ENCODE peak calls at places on chromosomes 16 and 17, in nine cellular contexts. Z, V, F, I, J, C, D, Y and X are unnamed samples.

GRCh38 chr16:46895399-46896313 is 11.5 kb downstream of the GPT2 start:
- DNase-seq in C (no peak), Z (no peak), D (no peak), I (no peak), V (no peak), Y (no peak), J (no peak), F (no peak), X (no peak)

GRCh38 chr17:27207073-27207511 is 86.8 kb upstream of the WSB1 start:
- DNase-seq in V (no peak), Y (peak), J (peak), Z (no peak), F (no peak), D (peak), I (no peak), C (peak), X (peak)

GRCh38 chr16:56606688-56607618 is 1.4 kb upstream of the MT2A start:
- DNase-seq in F (peak), V (peak), I (no peak), J (peak), Y (peak), D (peak), C (peak), Z (peak), X (peak)

GRCh38 chr17:41917957-41918391 is 777 bp downstream of the ACLY start:
- DNase-seq in C (no peak), V (peak), I (peak), Y (peak), J (peak), Z (peak), F (peak), D (peak), X (peak)

GRCh38 chr17:81859906-81860755 is at the start of gene P4HB:
- DNase-seq in Z (peak), Y (no peak), F (no peak), C (no peak), J (no peak), I (no peak), V (peak), D (no peak), X (no peak)

GRCh38 chr17:36632916-36633846 is 31.8 kb downstream of the MRM1 start:
- DNase-seq in V (no peak), C (no peak), J (no peak), I (no peak), Z (no peak), D (no peak), F (no peak), Y (no peak), X (no peak)

GRCh38 chr16:57732011-57732410 is 3.6 kb upstream of the KATNB1 start:
- DNase-seq in Z (no peak), F (no peak), V (no peak), J (no peak), C (no peak), D (peak), I (no peak), Y (no peak), X (peak)

GRCh38 chr17:34398990-34399389 is 36.0 kb upstream of the CCL1 start:
- DNase-seq in C (no peak), D (no peak), F (no peak), V (no peak), J (no peak), Y (no peak), Z (no peak), I (no peak), X (no peak)

GRCh38 chr16:228151-228855 is 946 bp downstream of the LUC7L start:
- DNase-seq in C (no peak), F (no peak), V (no peak), J (peak), Z (no peak), Y (peak), I (peak), D (peak), X (no peak)

GRCh38 chr17:82838386-82839063 is 1.3 kb downstream of the ZNF750 start:
- DNase-seq in Z (peak), F (peak), D (peak), V (peak), J (peak), I (no peak), C (peak), Y (no peak), X (peak)

GRCh38 chr17:64202683-64203430 is 60.2 kb downstream of the TEX2 start:
- DNase-seq in C (peak), I (no peak), Z (no peak), D (peak), V (no peak), F (no peak), J (peak), Y (peak), X (peak)

GRCh38 chr16:73056911-73057310 is 9.0 kb upstream of the ZFHX3 start:
- DNase-seq in V (no peak), J (no peak), Z (no peak), I (no peak), C (no peak), D (peak), F (no peak), Y (no peak), X (no peak)

GRCh38 chr16:48081656-48082055 is 74.1 kb downstream of the ABCC12 start:
- DNase-seq in Y (peak), I (no peak), D (peak), Z (no peak), F (no peak), C (peak), J (peak), V (no peak), X (peak)

GRCh38 chr16:49605536-49606241 is 232.1 kb downstream of the C16orf78 start:
- DNase-seq in Y (no peak), D (no peak), I (no peak), V (no peak), C (no peak), J (no peak), F (no peak), Z (no peak), X (no peak)

GRCh38 chr16:2912330-2913199 is 834 bp downstream of the FLYWCH1 start:
- DNase-seq in F (peak), J (peak), Z (peak), V (peak), C (no peak), Y (peak), I (no peak), D (peak), X (peak)

GRCh38 chr17:70780031-70780430 is 610.7 kb downstream of the KCNJ2 start:
- DNase-seq in F (no peak), C (no peak), Z (no peak), I (no peak), Y (no peak), D (peak), J (no peak), V (no peak), X (peak)

GRCh38 chr17:73155410-73156165 is 9.2 kb upstream of the SSTR2 start:
- DNase-seq in D (no peak), Y (no peak), F (no peak), J (no peak), I (peak), C (no peak), Z (no peak), V (no peak), X (no peak)

GRCh38 chr17:50708050-50709000 is 611 bp upstream of the ANKRD40 start:
- DNase-seq in I (no peak), Y (no peak), J (no peak), Z (no peak), C (no peak), D (no peak), F (no peak), V (no peak), X (no peak)

GRCh38 chr17:77140878-77141767 is at the start of gene SEC14L1:
- DNase-seq in D (peak), Y (no peak), Z (peak), F (peak), V (peak), J (peak), I (peak), C (peak), X (peak)

GRCh38 chr17:60792250-60792898 is 114.7 kb downstream of the BCAS3 start:
- DNase-seq in I (peak), V (no peak), Y (no peak), F (no peak), Z (no peak), C (no peak), D (no peak), J (no peak), X (peak)

GRCh38 chr17:67431210-67432015 is 54.3 kb downstream of the PITPNC1 start:
- DNase-seq in Y (peak), I (no peak), V (no peak), D (peak), Z (no peak), C (peak), J (peak), F (no peak), X (peak)

GRCh38 chr16:57762365-57763289 is 27.1 kb downstream of the KATNB1 start:
- DNase-seq in J (no peak), I (no peak), V (no peak), Z (no peak), C (no peak), Y (no peak), D (no peak), F (no peak), X (no peak)

GRCh38 chr17:2412561-2413021 is 11.7 kb upstream of the MNT start:
- DNase-seq in V (no peak), F (peak), D (peak), Z (peak), C (no peak), J (no peak), Y (no peak), I (peak), X (no peak)

GRCh38 chr16:20901441-20902112 is 1.0 kb downstream of the LYRM1 start:
- DNase-seq in I (peak), Y (no peak), C (peak), F (peak), D (peak), V (peak), Z (peak), J (peak), X (peak)

DNA sequence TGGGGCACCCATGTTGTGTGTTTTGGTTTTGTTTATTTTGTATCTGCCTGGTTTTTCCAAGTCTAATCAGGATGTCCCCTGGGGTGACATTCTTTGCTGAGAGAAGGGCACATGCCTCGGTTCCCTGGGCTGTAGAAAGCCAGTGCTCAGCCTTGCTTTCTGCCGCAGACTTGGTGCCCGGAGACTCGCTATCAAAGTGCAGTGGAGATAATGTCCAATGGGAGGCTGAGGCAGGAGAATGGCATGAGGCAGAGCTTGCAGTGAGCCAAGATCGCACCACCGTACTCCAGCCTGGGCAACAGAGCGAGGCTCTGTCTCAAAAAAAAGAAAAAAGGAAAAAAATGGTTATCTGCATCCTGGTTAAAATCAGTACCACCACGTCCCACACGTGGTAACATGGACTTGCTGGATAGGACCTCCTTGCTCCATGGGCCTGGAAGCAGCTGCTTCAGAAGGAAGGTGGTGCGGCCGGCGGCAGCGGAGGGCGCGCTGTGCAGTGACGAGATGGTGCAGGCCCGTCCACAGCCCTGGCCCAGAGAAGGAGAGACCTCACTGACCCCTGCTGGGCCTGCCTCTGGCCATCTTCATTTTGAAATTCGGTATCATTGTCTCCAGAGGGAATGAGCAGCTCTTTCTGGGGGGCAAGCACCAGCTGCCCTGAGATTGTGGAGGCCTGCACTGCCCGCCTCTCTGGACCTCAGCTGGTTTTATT is 19.3 kb upstream of the IL17C start:
- DNase-seq in C (peak), Z (no peak), D (no peak), V (no peak), I (no peak), J (no peak), Y (no peak), F (no peak), X (no peak)
- H3K4me3 ChIP-seq in C (no peak), Z (no peak), D (no peak), V (no peak), I (no peak), J (no peak), Y (no peak), F (no peak), X (no peak)

DNA sequence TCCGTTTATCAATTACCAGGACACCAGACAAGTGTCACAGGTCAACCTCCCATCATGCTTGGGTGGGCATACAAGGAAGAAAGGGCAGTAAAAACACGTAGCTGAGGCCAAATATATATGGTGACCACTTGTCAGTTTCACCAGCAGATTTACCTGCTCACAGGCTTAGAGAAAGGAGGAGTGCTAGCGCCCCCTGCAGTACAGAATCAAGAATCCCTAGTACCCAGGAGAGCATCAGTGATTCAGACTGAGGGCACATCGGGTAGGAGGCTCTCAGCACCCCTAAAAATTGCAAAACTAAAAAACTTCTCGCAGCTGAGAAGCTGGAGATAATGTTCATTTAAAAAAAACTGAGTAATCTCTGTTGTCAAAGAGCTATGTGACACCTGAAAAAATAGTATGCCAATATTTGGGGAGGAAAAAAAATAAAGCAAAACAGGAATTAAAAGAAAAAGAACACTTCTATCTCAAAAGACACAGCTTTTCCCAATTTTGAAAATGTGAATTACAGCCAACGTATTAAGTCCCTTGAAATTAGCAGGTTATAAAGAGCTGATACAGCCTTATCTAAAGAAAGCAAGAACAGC is 21.2 kb upstream of the MON1B start:
- DNase-seq in F (no peak), Y (peak), I (peak), D (peak), C (no peak), V (no peak), J (peak), Z (no peak), X (peak)
- TF ChIP-seq CTCF in F (no peak), Y (peak), I (peak), D (peak), C (peak), V (peak), J (peak), Z (peak), X (peak)

GRCh38 chr16:89201467-89202377 is 1.4 kb upstream of the SLC22A31 start:
- DNase-seq in I (peak), C (peak), D (peak), Y (peak), Z (peak), V (peak), F (peak), J (peak), X (peak)

GRCh38 chr16:89199241-89200123 is 855 bp downstream of the SLC22A31 start:
- DNase-seq in J (no peak), F (no peak), D (no peak), Z (peak), C (no peak), I (no peak), Y (no peak), V (no peak), X (no peak)

GRCh38 chr16:89200124-89200849 is at the start of gene SLC22A31:
- DNase-seq in F (no peak), I (no peak), Y (no peak), C (no peak), V (no peak), D (no peak), Z (peak), J (no peak), X (no peak)

GRCh38 chr16:89202422-89203215 is 2.3 kb upstream of the SLC22A31 start:
- DNase-seq in Z (no peak), C (no peak), F (no peak), Y (no peak), D (no peak), I (no peak), J (no peak), V (no peak), X (no peak)

GRCh38 chr16:89200850-89201466 is 621 bp upstream of the SLC22A31 start:
- DNase-seq in F (no peak), I (no peak), D (no peak), Z (peak), V (no peak), C (no peak), J (no peak), Y (no peak), X (no peak)
- H3K4me3 ChIP-seq in F (peak), I (no peak), D (no peak), Z (peak), V (peak), C (peak), J (no peak), Y (no peak), X (no peak)

GRCh38 chr16:77335652-77336234 is 99.1 kb downstream of the ADAMTS18 start:
- DNase-seq in Z (no peak), F (no peak), Y (no peak), I (no peak), D (peak), J (no peak), V (no peak), C (peak), X (no peak)

GRCh38 chr16:77331802-77332586 is 102.8 kb downstream of the ADAMTS18 start:
- DNase-seq in Y (no peak), J (no peak), Z (no peak), C (no peak), I (no peak), D (no peak), V (no peak), F (no peak), X (no peak)

GRCh38 chr16:77332792-77333191 is 102.0 kb downstream of the ADAMTS18 start:
- DNase-seq in Y (peak), J (no peak), Z (no peak), F (no peak), I (no peak), C (no peak), V (no peak), D (peak), X (peak)

GRCh38 chr16:77327717-77328116 is 107.1 kb downstream of the ADAMTS18 start:
- DNase-seq in C (no peak), Z (no peak), V (no peak), Y (no peak), J (no peak), I (no peak), D (no peak), F (no peak), X (no peak)

DNA sequence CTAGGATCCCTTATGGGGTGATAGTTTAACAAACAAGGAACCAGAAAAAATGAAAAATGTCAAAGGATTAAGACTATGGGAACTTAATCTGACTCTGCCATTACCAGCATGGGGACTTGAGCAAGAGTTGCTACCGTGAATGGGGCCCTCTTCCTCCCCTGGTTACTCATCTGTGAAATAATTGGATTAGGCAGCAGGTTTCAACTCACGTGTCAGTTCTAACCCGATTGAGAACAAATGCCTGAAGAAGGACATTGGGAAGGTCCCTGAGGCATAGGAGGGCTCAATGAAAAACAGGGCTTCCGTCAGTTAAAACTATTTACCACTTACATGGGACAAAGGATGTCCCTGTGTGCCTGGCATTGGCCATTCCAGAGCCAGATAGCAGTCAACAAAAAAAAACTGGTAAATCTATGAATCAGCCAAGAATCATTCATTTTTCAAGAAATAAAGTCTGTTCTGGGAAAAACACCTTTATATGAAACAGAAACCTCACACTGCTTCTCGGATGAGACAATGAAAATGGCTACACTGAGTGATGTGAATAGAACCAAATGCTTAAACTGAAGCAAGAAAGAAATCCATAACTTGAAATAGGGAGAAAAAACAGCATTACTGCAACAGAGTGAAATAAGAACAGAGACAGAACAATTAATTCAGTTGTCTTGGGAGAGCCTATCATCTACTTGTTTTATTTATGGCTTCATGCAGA is 104.3 kb downstream of the ADAMTS18 start:
- DNase-seq in C (no peak), V (no peak), Y (no peak), F (no peak), J (no peak), Z (no peak), D (no peak), I (no peak), X (no peak)
- TF ChIP-seq CTCF in C (no peak), V (no peak), Y (no peak), F (no peak), J (no peak), Z (no peak), D (no peak), I (no peak), X (no peak)

GRCh38 chr17:21463779-21464407 is 87.7 kb downstream of the KCNJ12 start:
- DNase-seq in F (no peak), C (no peak), V (peak), Z (no peak), Y (no peak), I (no peak), D (no peak), J (no peak), X (no peak)
- H3K4me3 ChIP-seq in F (peak), C (no peak), V (peak), Z (no peak), Y (peak), I (no peak), D (no peak), J (no peak), X (no peak)

DNA sequence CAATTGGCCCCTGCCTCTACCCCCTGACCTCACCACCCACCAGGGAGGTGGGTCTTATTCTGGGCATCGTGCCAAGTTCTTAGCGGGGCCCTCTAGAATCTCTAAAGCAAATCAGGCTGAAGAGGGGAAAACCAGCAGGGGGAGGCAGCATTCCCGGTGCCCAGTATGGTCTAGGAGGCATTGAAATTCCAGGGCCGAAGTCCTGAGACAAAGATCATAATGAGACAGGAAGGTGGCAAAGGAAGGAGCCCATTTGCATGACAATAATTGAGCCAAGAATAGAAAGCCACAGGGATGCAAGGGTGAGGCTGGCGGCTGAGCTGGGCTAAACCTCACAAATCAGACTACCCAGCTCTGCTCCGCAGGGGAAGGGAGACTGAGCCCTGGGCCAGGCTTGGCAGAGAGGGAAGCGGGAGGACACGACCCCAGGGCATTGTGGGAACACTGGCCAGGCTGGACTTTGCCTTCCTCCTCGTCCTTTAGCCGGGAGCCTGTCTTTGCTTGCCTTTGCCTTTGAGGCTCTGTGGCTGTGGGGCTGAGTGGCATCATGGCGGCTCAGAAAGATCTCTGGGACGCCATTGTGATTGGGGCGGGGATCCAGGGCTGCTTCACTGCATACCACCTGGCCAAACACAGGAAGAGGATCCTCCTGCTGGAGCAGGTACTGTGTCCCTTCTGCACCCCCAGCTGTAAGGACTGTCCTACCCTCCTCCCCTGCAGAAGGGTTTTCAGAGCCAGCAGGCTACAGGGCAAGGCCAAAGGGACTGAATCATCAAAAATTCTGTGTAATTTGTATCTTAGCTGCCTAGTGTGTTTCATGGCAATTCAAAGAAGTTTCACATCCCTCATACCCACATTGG is at the start of gene PIPOX:
- DNase-seq in C (no peak), D (peak), Z (no peak), F (no peak), Y (peak), J (no peak), I (peak), V (peak), X (peak)
- TF ChIP-seq CTCF in C (no peak), D (peak), Z (no peak), F (no peak), Y (peak), J (no peak), I (peak), V (no peak), X (no peak)